ENCODE peak calls at places on chromosomes 4 and X, in nine cellular contexts. H is fibroblast of the aortic adventitia; R is HCT116; L is nephron progenitor cell; C is transverse colon; X is choroid plexus epithelial cell; Y is foreskin fibroblast; J is CD4-positive, alpha-beta T cell; T is AG10803. I is an unnamed sample.

GRCh38 chrX:30144971-30145731 is 70.2 kb upstream of the MAGEB2 start:
- DNase-seq in H (no peak), R (no peak), L (no peak), C (no peak), X (no peak), Y (no peak), J (no peak), T (no peak), I (no peak)

GRCh38 chr4:116872941-116873340 is 212.4 kb downstream of the TRAM1L1 start:
- DNase-seq in H (no peak), R (no peak), L (no peak), C (no peak), X (no peak), Y (no peak), J (no peak), T (no peak), I (no peak)

GRCh38 chr4:15958562-15958961 is 4.4 kb downstream of the FGFBP2 start:
- DNase-seq in H (no peak), R (no peak), L (no peak), C (no peak), X (no peak), Y (no peak), J (no peak), T (no peak), I (no peak)

GRCh38 chr4:55258152-55258863 is 87.7 kb upstream of the SRD5A3 start:
- DNase-seq in H (peak), R (no peak), L (no peak), C (no peak), X (no peak), Y (peak), J (no peak), T (no peak), I (no peak)

GRCh38 chr4:47463235-47463956 is at the start of gene COMMD8:
- DNase-seq in H (peak), R (peak), L (peak), C (peak), X (peak), Y (peak), J (peak), T (peak), I (peak)

GRCh38 chrX:38805294-38806053 is 4.2 kb downstream of the MID1IP1 start:
- DNase-seq in H (peak), R (no peak), L (peak), C (peak), X (peak), Y (peak), J (peak), T (peak), I (no peak)

GRCh38 chr4:28287837-28288236 is 1427.2 kb downstream of the STIM2 start:
- DNase-seq in H (peak), R (no peak), L (no peak), C (no peak), X (peak), Y (peak), J (no peak), T (peak), I (no peak)

GRCh38 chr4:98662619-98663225 is 4.3 kb upstream of the TSPAN5 start:
- DNase-seq in H (no peak), R (no peak), L (no peak), C (no peak), X (no peak), Y (no peak), J (peak), T (peak), I (no peak)

GRCh38 chrX:48278958-48279357 is 23.8 kb downstream of the SSX1 start:
- DNase-seq in H (no peak), R (peak), L (no peak), C (no peak), X (no peak), Y (peak), J (no peak), T (peak), I (peak)

GRCh38 chr4:172515266-172515879 is 653.2 kb upstream of the GALNT7 start:
- DNase-seq in H (no peak), R (no peak), L (no peak), C (no peak), X (peak), Y (peak), J (no peak), T (no peak), I (no peak)

GRCh38 chrX:1060562-1060960 is 151.9 kb downstream of the CRLF2 start:
- DNase-seq in H (no peak), R (no peak), L (no peak), C (no peak), X (no peak), Y (no peak), J (no peak), T (no peak), I (no peak)

GRCh38 chrX:47697171-47697570 is 38.2 kb upstream of the UXT start:
- DNase-seq in H (no peak), R (no peak), L (no peak), C (no peak), X (peak), Y (peak), J (no peak), T (peak), I (no peak)

GRCh38 chr4:157143365-157143764 is 67.4 kb downstream of the GLRB start:
- DNase-seq in H (no peak), R (no peak), L (no peak), C (no peak), X (no peak), Y (peak), J (no peak), T (peak), I (no peak)

GRCh38 chr4:1575418-1576199 is 108.5 kb downstream of the FAM53A start:
- DNase-seq in H (no peak), R (no peak), L (no peak), C (no peak), X (no peak), Y (no peak), J (no peak), T (no peak), I (no peak)

GRCh38 chr4:56681849-56682175 is 716 bp upstream of the HOPX start:
- DNase-seq in H (no peak), R (no peak), L (no peak), C (no peak), X (no peak), Y (no peak), J (no peak), T (no peak), I (no peak)

GRCh38 chrX:133302775-133303445 is 84.8 kb upstream of the TFDP3 start:
- DNase-seq in H (no peak), R (no peak), L (no peak), C (no peak), X (peak), Y (no peak), J (no peak), T (no peak), I (no peak)

GRCh38 chr4:136650541-136651277 is 881.6 kb downstream of the PCDH18 start:
- DNase-seq in H (no peak), R (peak), L (no peak), C (no peak), X (peak), Y (peak), J (no peak), T (no peak), I (no peak)

GRCh38 chrX:9698566-9698965 is 67.1 kb downstream of the GPR143 start:
- DNase-seq in H (no peak), R (no peak), L (no peak), C (no peak), X (no peak), Y (no peak), J (no peak), T (no peak), I (no peak)

GRCh38 chrX:41526925-41527324 is 79.8 kb downstream of the NYX start:
- DNase-seq in H (no peak), R (no peak), L (no peak), C (no peak), X (peak), Y (peak), J (no peak), T (peak), I (no peak)

GRCh38 chr4:168885416-168885815 is 124.6 kb downstream of the CBR4 start:
- DNase-seq in H (no peak), R (no peak), L (no peak), C (no peak), X (peak), Y (no peak), J (no peak), T (no peak), I (no peak)

GRCh38 chr4:80097395-80098177 is 24.6 kb upstream of the ANTXR2 start:
- DNase-seq in H (peak), R (no peak), L (no peak), C (peak), X (peak), Y (peak), J (no peak), T (peak), I (no peak)

GRCh38 chr4:2352171-2352570 is 66.3 kb downstream of the ZFYVE28 start:
- DNase-seq in H (no peak), R (no peak), L (no peak), C (peak), X (no peak), Y (no peak), J (peak), T (no peak), I (no peak)

GRCh38 chr4:129223955-129224354 is 128.0 kb downstream of the C4orf33 start:
- DNase-seq in H (no peak), R (no peak), L (no peak), C (no peak), X (peak), Y (no peak), J (no peak), T (no peak), I (no peak)

GRCh38 chrX:69116077-69116476 is 49.2 kb downstream of the PJA1 start:
- DNase-seq in H (no peak), R (no peak), L (no peak), C (no peak), X (no peak), Y (no peak), J (no peak), T (no peak), I (no peak)

GRCh38 chr4:89586864-89587263 is 250.1 kb downstream of the SNCA start:
- DNase-seq in H (peak), R (peak), L (no peak), C (no peak), X (peak), Y (peak), J (no peak), T (peak), I (no peak)

GRCh38 chr4:36332782-36333131 is 51.3 kb downstream of the DTHD1 start:
- DNase-seq in H (no peak), R (no peak), L (no peak), C (no peak), X (no peak), Y (no peak), J (no peak), T (no peak), I (peak)

GRCh38 chr4:79476196-79476595 is 68.2 kb upstream of the GK2 start:
- DNase-seq in H (peak), R (no peak), L (no peak), C (no peak), X (no peak), Y (peak), J (no peak), T (peak), I (no peak)

GRCh38 chr4:101708640-101709039 is 81.9 kb upstream of the BANK1 start:
- DNase-seq in H (no peak), R (no peak), L (no peak), C (no peak), X (no peak), Y (peak), J (no peak), T (no peak), I (no peak)

GRCh38 chr4:36310793-36311192 is 29.4 kb downstream of the DTHD1 start:
- DNase-seq in H (no peak), R (no peak), L (no peak), C (peak), X (no peak), Y (no peak), J (no peak), T (no peak), I (peak)

GRCh38 chr4:76147454-76148141 is 599 bp downstream of the NUP54 start:
- DNase-seq in H (peak), R (peak), L (peak), C (peak), X (peak), Y (peak), J (no peak), T (peak), I (no peak)

GRCh38 chr4:169215656-169216055 is 55.1 kb downstream of the SH3RF1 start:
- DNase-seq in H (no peak), R (no peak), L (no peak), C (no peak), X (no peak), Y (no peak), J (no peak), T (no peak), I (no peak)

GRCh38 chrX:117628381-117628780 is 488.2 kb downstream of the KLHL13 start:
- DNase-seq in H (no peak), R (no peak), L (no peak), C (no peak), X (no peak), Y (no peak), J (no peak), T (no peak), I (no peak)

DNA sequence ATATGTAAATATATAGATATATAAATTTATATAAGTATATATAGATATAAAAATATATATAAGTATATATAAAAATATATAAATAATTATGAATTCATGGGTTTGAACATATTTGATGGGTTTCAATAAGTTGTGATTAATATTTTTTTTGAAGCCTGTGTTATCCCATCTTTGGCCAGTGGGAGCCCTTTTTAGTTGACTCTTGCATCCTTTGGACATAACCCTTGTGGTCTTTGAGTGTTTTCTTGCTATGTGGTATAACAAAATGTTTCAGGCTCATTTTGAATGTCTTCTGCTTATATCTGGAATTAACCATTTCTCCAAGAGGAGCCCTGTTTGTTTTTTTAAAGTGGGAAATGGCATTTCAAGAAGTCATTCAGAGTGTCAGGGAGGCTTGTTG is 15.2 kb downstream of the SNX25 start:
- DNase-seq in H (no peak), R (no peak), L (no peak), C (no peak), X (peak), Y (no peak), J (no peak), T (no peak), I (no peak)
- TF ChIP-seq CTCF in H (peak), R (no peak), L (no peak), C (peak), X (peak), Y (no peak), J (no peak), T (no peak), I (peak)

GRCh38 chrX:37302569-37302968 is 46.6 kb upstream of the PRRG1 start:
- DNase-seq in H (peak), R (peak), L (no peak), C (peak), X (peak), Y (peak), J (no peak), T (peak), I (no peak)
- TF ChIP-seq CTCF in H (peak), R (peak), L (no peak), C (no peak), X (peak), Y (peak), J (no peak), T (peak), I (no peak)

GRCh38 chr4:61239250-61239649 is 39.1 kb downstream of the ADGRL3 start:
- DNase-seq in H (no peak), R (no peak), L (no peak), C (no peak), X (no peak), Y (no peak), J (no peak), T (no peak), I (no peak)
- TF ChIP-seq CTCF in H (no peak), R (no peak), L (no peak), C (no peak), X (no peak), Y (no peak), J (no peak), T (no peak), I (no peak)

DNA sequence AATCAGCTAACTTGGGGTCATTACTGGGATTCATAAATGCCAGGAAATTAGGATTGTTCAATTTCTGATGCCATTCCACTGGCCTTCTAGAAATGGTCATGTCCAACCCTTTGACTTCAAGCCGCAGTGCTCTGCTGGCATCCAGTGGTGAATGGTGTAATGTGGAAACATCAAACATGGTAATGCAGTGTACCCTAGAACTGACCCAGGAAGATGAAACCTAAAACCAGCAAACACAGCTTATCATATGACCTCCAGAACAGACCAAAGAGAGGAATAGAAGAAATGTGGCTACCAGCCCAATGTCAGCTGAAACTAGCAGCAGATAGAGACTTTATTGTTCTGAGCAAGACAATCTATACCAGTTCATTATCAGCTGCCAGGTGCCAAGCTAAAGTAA is 13.8 kb downstream of the CXCL13 start:
- DNase-seq in H (no peak), R (no peak), L (no peak), C (no peak), X (peak), Y (peak), J (no peak), T (no peak), I (no peak)
- TF ChIP-seq CTCF in H (no peak), R (no peak), L (no peak), C (no peak), X (no peak), Y (no peak), J (no peak), T (peak), I (no peak)

GRCh38 chr4:5826437-5827107 is 66.3 kb downstream of the CRMP1 start:
- DNase-seq in H (no peak), R (no peak), L (no peak), C (no peak), X (no peak), Y (no peak), J (no peak), T (no peak), I (no peak)

GRCh38 chr4:5824227-5824626 is 68.7 kb downstream of the CRMP1 start:
- DNase-seq in H (no peak), R (no peak), L (no peak), C (no peak), X (no peak), Y (no peak), J (no peak), T (no peak), I (no peak)

GRCh38 chr4:5823542-5824211 is 69.2 kb downstream of the CRMP1 start:
- DNase-seq in H (no peak), R (no peak), L (no peak), C (no peak), X (no peak), Y (no peak), J (no peak), T (no peak), I (peak)

GRCh38 chr4:5825642-5826041 is 67.2 kb downstream of the CRMP1 start:
- DNase-seq in H (no peak), R (no peak), L (no peak), C (no peak), X (no peak), Y (no peak), J (no peak), T (no peak), I (no peak)

DNA sequence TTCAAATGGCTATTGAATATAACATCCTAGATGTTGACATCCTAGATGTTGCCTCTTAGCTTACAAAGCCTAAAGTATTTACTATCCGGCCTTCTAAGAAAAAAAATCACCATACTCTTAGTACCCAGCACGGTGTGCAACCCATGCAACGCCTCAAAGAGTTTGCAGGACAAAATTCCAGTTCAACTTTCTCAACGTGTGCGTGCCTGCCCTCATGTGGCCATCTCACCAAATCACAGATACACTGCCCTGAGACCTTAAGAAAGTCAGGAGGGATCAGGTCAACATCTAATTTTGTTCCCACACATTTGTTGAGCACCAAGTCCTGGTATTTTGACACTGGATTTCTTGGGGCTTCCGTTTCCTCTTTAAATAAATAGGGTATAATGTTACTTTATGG is 68.3 kb downstream of the CRMP1 start:
- DNase-seq in H (peak), R (peak), L (no peak), C (no peak), X (peak), Y (peak), J (no peak), T (peak), I (no peak)
- TF ChIP-seq CTCF in H (peak), R (peak), L (peak), C (no peak), X (peak), Y (peak), J (no peak), T (peak), I (peak)

GRCh38 chr4:108492816-108493595 is 127.4 kb upstream of the RPL34 start:
- DNase-seq in H (peak), R (peak), L (peak), C (peak), X (peak), Y (peak), J (no peak), T (peak), I (no peak)
- TF ChIP-seq CTCF in H (peak), R (peak), L (peak), C (peak), X (peak), Y (peak), J (peak), T (peak), I (peak)

GRCh38 chrX:74225111-74225510 is 78.9 kb upstream of the ZCCHC13 start:
- DNase-seq in H (no peak), R (no peak), L (no peak), C (no peak), X (no peak), Y (no peak), J (no peak), T (no peak), I (no peak)

GRCh38 chrX:74231625-74232024 is 72.4 kb upstream of the ZCCHC13 start:
- DNase-seq in H (no peak), R (no peak), L (no peak), C (no peak), X (no peak), Y (no peak), J (no peak), T (no peak), I (no peak)

GRCh38 chrX:74232859-74233258 is 71.1 kb upstream of the ZCCHC13 start:
- DNase-seq in H (peak), R (no peak), L (no peak), C (no peak), X (peak), Y (peak), J (no peak), T (peak), I (no peak)

GRCh38 chrX:74234829-74235228 is 69.2 kb upstream of the ZCCHC13 start:
- DNase-seq in H (no peak), R (no peak), L (no peak), C (no peak), X (peak), Y (no peak), J (no peak), T (no peak), I (no peak)

GRCh38 chrX:74230094-74230493 is 73.9 kb upstream of the ZCCHC13 start:
- DNase-seq in H (no peak), R (no peak), L (no peak), C (no peak), X (peak), Y (no peak), J (no peak), T (no peak), I (no peak)
- TF ChIP-seq CTCF in H (no peak), R (no peak), L (no peak), C (no peak), X (no peak), Y (no peak), J (no peak), T (no peak), I (no peak)

GRCh38 chr4:104751468-104751867 is 256.8 kb upstream of the CXXC4 start:
- DNase-seq in H (no peak), R (no peak), L (no peak), C (no peak), X (no peak), Y (no peak), J (no peak), T (no peak), I (no peak)
- TF ChIP-seq CTCF in H (no peak), R (no peak), L (no peak), C (no peak), X (no peak), Y (no peak), J (no peak), T (no peak), I (no peak)

I was measured in GM12864.